ENCODE peak calls at places on chromosomes 1 and 21, in ten cellular contexts. One of them, this sample, is unnamed.

GRCh38 chr1:33435096-33435820 is 4.4 kb upstream of the PHC2 start:
- DNase-seq in EL: peak
- DNase-seq in AML-193: no peak
- DNase-seq in kidney glomerular epithelial cell: peak
- DNase-seq in HCEC 1CT: peak
- DNase-seq in MV-4-11: peak
- DNase-seq in RPMI8226: no peak
- DNase-seq in fibroblast of lung: peak
- DNase-seq in SW480: peak
- DNase-seq in iPS DF 6.9: no peak
- DNase-seq in this sample: no peak

GRCh38 chr1:183461350-183461749 is 10.9 kb upstream of the SMG7 start:
- DNase-seq in kidney glomerular epithelial cell: no peak
- DNase-seq in fibroblast of lung: no peak
- DNase-seq in SW480: no peak
- DNase-seq in HCEC 1CT: peak
- DNase-seq in iPS DF 6.9: peak
- DNase-seq in MV-4-11: peak
- DNase-seq in AML-193: peak
- DNase-seq in RPMI8226: peak
- DNase-seq in EL: peak
- DNase-seq in this sample: no peak

GRCh38 chr1:155022927-155023236 is 10.7 kb downstream of the DCST2 start:
- DNase-seq in EL: no peak
- DNase-seq in kidney glomerular epithelial cell: no peak
- DNase-seq in MV-4-11: peak
- DNase-seq in iPS DF 6.9: no peak
- DNase-seq in RPMI8226: peak
- DNase-seq in SW480: no peak
- DNase-seq in HCEC 1CT: no peak
- DNase-seq in fibroblast of lung: no peak
- DNase-seq in AML-193: peak
- DNase-seq in this sample: no peak

GRCh38 chr1:95916616-95917015 is 682.6 kb downstream of the RWDD3 start:
- DNase-seq in EL: peak
- DNase-seq in AML-193: no peak
- DNase-seq in HCEC 1CT: peak
- DNase-seq in fibroblast of lung: peak
- DNase-seq in iPS DF 6.9: peak
- DNase-seq in MV-4-11: no peak
- DNase-seq in SW480: no peak
- DNase-seq in kidney glomerular epithelial cell: no peak
- DNase-seq in RPMI8226: no peak
- DNase-seq in this sample: peak

GRCh38 chr1:170415734-170416372 is 116.1 kb upstream of the GORAB start:
- DNase-seq in AML-193: no peak
- DNase-seq in fibroblast of lung: no peak
- DNase-seq in EL: peak
- DNase-seq in HCEC 1CT: peak
- DNase-seq in iPS DF 6.9: no peak
- DNase-seq in SW480: no peak
- DNase-seq in kidney glomerular epithelial cell: no peak
- DNase-seq in RPMI8226: no peak
- DNase-seq in MV-4-11: peak
- DNase-seq in this sample: no peak

GRCh38 chr21:22019766-22020165 is 1021.6 kb downstream of the NCAM2 start:
- DNase-seq in iPS DF 6.9: no peak
- DNase-seq in HCEC 1CT: no peak
- DNase-seq in SW480: no peak
- DNase-seq in AML-193: no peak
- DNase-seq in EL: peak
- DNase-seq in MV-4-11: no peak
- DNase-seq in RPMI8226: no peak
- DNase-seq in kidney glomerular epithelial cell: no peak
- DNase-seq in fibroblast of lung: peak
- DNase-seq in this sample: no peak

GRCh38 chr1:89821322-89822108 is 683 bp downstream of the LRRC8D start:
- DNase-seq in RPMI8226: peak
- DNase-seq in HCEC 1CT: peak
- DNase-seq in iPS DF 6.9: no peak
- DNase-seq in SW480: peak
- DNase-seq in EL: peak
- DNase-seq in kidney glomerular epithelial cell: no peak
- DNase-seq in fibroblast of lung: peak
- DNase-seq in AML-193: peak
- DNase-seq in MV-4-11: peak
- DNase-seq in this sample: no peak

GRCh38 chr1:91846007-91846620 is 39.8 kb downstream of the TGFBR3 start:
- DNase-seq in RPMI8226: peak
- DNase-seq in SW480: peak
- DNase-seq in iPS DF 6.9: no peak
- DNase-seq in fibroblast of lung: peak
- DNase-seq in kidney glomerular epithelial cell: no peak
- DNase-seq in HCEC 1CT: peak
- DNase-seq in AML-193: no peak
- DNase-seq in EL: peak
- DNase-seq in MV-4-11: peak
- DNase-seq in this sample: peak

GRCh38 chr1:19661721-19662228 is 2.9 kb upstream of the HTR6 start:
- DNase-seq in MV-4-11: no peak
- DNase-seq in HCEC 1CT: no peak
- DNase-seq in AML-193: peak
- DNase-seq in RPMI8226: peak
- DNase-seq in iPS DF 6.9: no peak
- DNase-seq in kidney glomerular epithelial cell: peak
- DNase-seq in SW480: peak
- DNase-seq in fibroblast of lung: peak
- DNase-seq in EL: peak
- DNase-seq in this sample: no peak

GRCh38 chr1:208604295-208604694 is 360.1 kb upstream of the PLXNA2 start:
- DNase-seq in iPS DF 6.9: no peak
- DNase-seq in EL: peak
- DNase-seq in SW480: no peak
- DNase-seq in kidney glomerular epithelial cell: peak
- DNase-seq in HCEC 1CT: peak
- DNase-seq in RPMI8226: no peak
- DNase-seq in fibroblast of lung: no peak
- DNase-seq in MV-4-11: no peak
- DNase-seq in AML-193: no peak
- DNase-seq in this sample: peak

GRCh38 chr1:22826630-22827580 is 116.3 kb downstream of the EPHB2 start:
- DNase-seq in fibroblast of lung: no peak
- DNase-seq in MV-4-11: no peak
- DNase-seq in EL: peak
- DNase-seq in RPMI8226: no peak
- DNase-seq in AML-193: no peak
- DNase-seq in SW480: no peak
- DNase-seq in iPS DF 6.9: no peak
- DNase-seq in HCEC 1CT: no peak
- DNase-seq in kidney glomerular epithelial cell: no peak
- DNase-seq in this sample: no peak

GRCh38 chr1:184340984-184341383 is 45.8 kb upstream of the C1orf21 start:
- DNase-seq in fibroblast of lung: peak
- DNase-seq in iPS DF 6.9: no peak
- DNase-seq in kidney glomerular epithelial cell: no peak
- DNase-seq in RPMI8226: no peak
- DNase-seq in SW480: peak
- DNase-seq in EL: no peak
- DNase-seq in HCEC 1CT: no peak
- DNase-seq in MV-4-11: no peak
- DNase-seq in AML-193: no peak
- DNase-seq in this sample: no peak

GRCh38 chr1:113975211-113975895 is 3.9 kb upstream of the OLFML3 start:
- DNase-seq in EL: peak
- DNase-seq in kidney glomerular epithelial cell: no peak
- DNase-seq in MV-4-11: peak
- DNase-seq in SW480: no peak
- DNase-seq in AML-193: peak
- DNase-seq in RPMI8226: no peak
- DNase-seq in HCEC 1CT: peak
- DNase-seq in fibroblast of lung: no peak
- DNase-seq in iPS DF 6.9: no peak
- DNase-seq in this sample: no peak

GRCh38 chr1:5771788-5772187 is 220.4 kb downstream of the NPHP4 start:
- DNase-seq in AML-193: no peak
- DNase-seq in HCEC 1CT: no peak
- DNase-seq in RPMI8226: no peak
- DNase-seq in SW480: no peak
- DNase-seq in kidney glomerular epithelial cell: no peak
- DNase-seq in iPS DF 6.9: no peak
- DNase-seq in fibroblast of lung: no peak
- DNase-seq in EL: no peak
- DNase-seq in MV-4-11: no peak
- DNase-seq in this sample: no peak

GRCh38 chr1:159188375-159188788 is 16.3 kb upstream of the ACKR1 start:
- DNase-seq in fibroblast of lung: peak
- DNase-seq in kidney glomerular epithelial cell: no peak
- DNase-seq in MV-4-11: no peak
- DNase-seq in SW480: no peak
- DNase-seq in AML-193: no peak
- DNase-seq in HCEC 1CT: peak
- DNase-seq in iPS DF 6.9: peak
- DNase-seq in RPMI8226: no peak
- DNase-seq in EL: peak
- DNase-seq in this sample: no peak

GRCh38 chr1:1665815-1666251 is 7.0 kb upstream of the CDK11B start:
- DNase-seq in HCEC 1CT: no peak
- DNase-seq in MV-4-11: no peak
- DNase-seq in fibroblast of lung: no peak
- DNase-seq in AML-193: no peak
- DNase-seq in RPMI8226: no peak
- DNase-seq in kidney glomerular epithelial cell: no peak
- DNase-seq in EL: no peak
- DNase-seq in SW480: no peak
- DNase-seq in iPS DF 6.9: no peak
- DNase-seq in this sample: no peak

GRCh38 chr1:31666290-31666963 is 21.8 kb upstream of the PEF1 start:
- DNase-seq in AML-193: no peak
- DNase-seq in fibroblast of lung: peak
- DNase-seq in kidney glomerular epithelial cell: peak
- DNase-seq in iPS DF 6.9: no peak
- DNase-seq in MV-4-11: no peak
- DNase-seq in SW480: peak
- DNase-seq in EL: peak
- DNase-seq in HCEC 1CT: no peak
- DNase-seq in RPMI8226: no peak
- DNase-seq in this sample: no peak

GRCh38 chr1:225953315-225953714 is 12.3 kb upstream of the LEFTY2 start:
- DNase-seq in MV-4-11: no peak
- DNase-seq in fibroblast of lung: no peak
- DNase-seq in EL: no peak
- DNase-seq in HCEC 1CT: no peak
- DNase-seq in kidney glomerular epithelial cell: no peak
- DNase-seq in iPS DF 6.9: no peak
- DNase-seq in SW480: no peak
- DNase-seq in AML-193: no peak
- DNase-seq in RPMI8226: no peak
- DNase-seq in this sample: no peak

GRCh38 chr1:34785231-34785874 is 4.3 kb downstream of the GJB3 start:
- DNase-seq in fibroblast of lung: no peak
- DNase-seq in HCEC 1CT: no peak
- DNase-seq in SW480: no peak
- DNase-seq in iPS DF 6.9: no peak
- DNase-seq in AML-193: no peak
- DNase-seq in RPMI8226: peak
- DNase-seq in kidney glomerular epithelial cell: no peak
- DNase-seq in MV-4-11: no peak
- DNase-seq in EL: no peak
- DNase-seq in this sample: no peak

GRCh38 chr1:39722495-39722894 is 16.2 kb upstream of the PPIE start:
- DNase-seq in AML-193: no peak
- DNase-seq in HCEC 1CT: peak
- DNase-seq in MV-4-11: no peak
- DNase-seq in EL: peak
- DNase-seq in kidney glomerular epithelial cell: no peak
- DNase-seq in RPMI8226: no peak
- DNase-seq in SW480: no peak
- DNase-seq in iPS DF 6.9: no peak
- DNase-seq in fibroblast of lung: no peak
- DNase-seq in this sample: no peak

GRCh38 chr1:3910769-3911520 is 10.9 kb upstream of the C1orf174 start:
- DNase-seq in EL: peak
- DNase-seq in iPS DF 6.9: peak
- DNase-seq in RPMI8226: peak
- DNase-seq in HCEC 1CT: no peak
- DNase-seq in SW480: peak
- DNase-seq in fibroblast of lung: peak
- DNase-seq in kidney glomerular epithelial cell: peak
- DNase-seq in MV-4-11: peak
- DNase-seq in AML-193: peak
- DNase-seq in this sample: no peak

GRCh38 chr1:11845641-11846335 is 1.8 kb downstream of the NPPA start:
- DNase-seq in kidney glomerular epithelial cell: no peak
- DNase-seq in EL: no peak
- DNase-seq in fibroblast of lung: peak
- DNase-seq in RPMI8226: peak
- DNase-seq in HCEC 1CT: no peak
- DNase-seq in AML-193: peak
- DNase-seq in SW480: no peak
- DNase-seq in iPS DF 6.9: no peak
- DNase-seq in MV-4-11: no peak
- DNase-seq in this sample: no peak

GRCh38 chr1:167529829-167530474 is 11.6 kb upstream of the CD247 start:
- DNase-seq in SW480: no peak
- DNase-seq in iPS DF 6.9: no peak
- DNase-seq in fibroblast of lung: peak
- DNase-seq in HCEC 1CT: no peak
- DNase-seq in MV-4-11: no peak
- DNase-seq in AML-193: no peak
- DNase-seq in EL: peak
- DNase-seq in RPMI8226: no peak
- DNase-seq in kidney glomerular epithelial cell: no peak
- DNase-seq in this sample: peak

This sample was measured in foreskin melanocyte.